ENCODE peak calls at places on chromosomes 5 and 9, in six cellular contexts. D is central memory CD8-positive, alpha-beta T cell; L is RWPE2; G is activated B cell treated with CpG ODN at 0.5 μM for 24 hours; I is T-helper 17 cell; K is heart left ventricle. U is an unnamed sample.

GRCh38 chr5:73764586-73764985 is 138.6 kb downstream of the ARHGEF28 start:
- ATAC-seq in D (no peak), L (peak), G (no peak), I (no peak), K (no peak), U (no peak)

GRCh38 chr9:133535285-133535877 is 877 bp downstream of the ADAMTSL2 start:
- ATAC-seq in D (no peak), L (no peak), G (no peak), I (no peak), K (no peak), U (no peak)

GRCh38 chr9:132532171-132532570 is 50.2 kb upstream of the BARHL1 start:
- ATAC-seq in D (no peak), L (no peak), G (no peak), I (no peak), K (no peak), U (no peak)

GRCh38 chr5:109146611-109147010 is 263.2 kb downstream of the PJA2 start:
- ATAC-seq in D (no peak), L (no peak), G (no peak), I (no peak), K (no peak), U (no peak)

GRCh38 chr5:82045526-82046267 is 73.9 kb downstream of the ATG10 start:
- ATAC-seq in D (no peak), L (peak), G (no peak), I (no peak), K (peak), U (no peak)

GRCh38 chr9:76521906-76522305 is 62.9 kb downstream of the GCNT1 start:
- ATAC-seq in D (no peak), L (no peak), G (no peak), I (no peak), K (no peak), U (no peak)

GRCh38 chr9:114861273-114861672 is 55.4 kb upstream of the TNFSF15 start:
- ATAC-seq in D (no peak), L (no peak), G (no peak), I (no peak), K (no peak), U (no peak)

GRCh38 chr5:31692561-31693221 is 53.8 kb downstream of the PDZD2 start:
- ATAC-seq in D (no peak), L (no peak), G (no peak), I (no peak), K (peak), U (no peak)

GRCh38 chr9:136648746-136649145 is 14.0 kb upstream of the EGFL7 start:
- ATAC-seq in D (no peak), L (no peak), G (no peak), I (no peak), K (peak), U (no peak)